ENCODE peak calls at places on chromosomes 5 and 9, in six cellular contexts. S is heart left ventricle; P is HFFc6; F is heart right ventricle; X is IMR-90; I is CD4-positive, alpha-beta T cell. T is an unnamed sample.

GRCh38 chr5:62214701-62215100 is 91.3 kb upstream of the KIF2A start:
- DNase-seq in S (no peak), P (no peak), F (no peak), X (no peak), I (no peak), T (no peak)

GRCh38 chr9:92141144-92142129 is 26.2 kb upstream of the SPTLC1 start:
- DNase-seq in S (no peak), P (no peak), F (no peak), X (no peak), I (no peak), T (no peak)

GRCh38 chr9:113940077-113940476 is 64.0 kb downstream of the ZNF618 start:
- DNase-seq in S (no peak), P (no peak), F (no peak), X (no peak), I (no peak), T (no peak)

GRCh38 chr5:35540002-35540401 is 77.7 kb upstream of the SPEF2 start:
- DNase-seq in S (no peak), P (no peak), F (no peak), X (no peak), I (no peak), T (no peak)

GRCh38 chr5:164191240-164191639 is 685.8 kb downstream of the MAT2B start:
- DNase-seq in S (peak), P (no peak), F (peak), X (peak), I (no peak), T (no peak)

GRCh38 chr9:106707291-106707690 is 155.7 kb upstream of the ZNF462 start:
- DNase-seq in S (no peak), P (no peak), F (no peak), X (no peak), I (no peak), T (no peak)

GRCh38 chr9:117290809-117291208 is 124.0 kb downstream of the ASTN2 start:
- DNase-seq in S (no peak), P (no peak), F (no peak), X (peak), I (no peak), T (no peak)

GRCh38 chr5:55429707-55430253 is 105.0 kb downstream of the PLPP1 start:
- DNase-seq in S (no peak), P (no peak), F (no peak), X (no peak), I (no peak), T (no peak)

GRCh38 chr5:84213861-84214260 is 170.8 kb downstream of the EDIL3 start:
- DNase-seq in S (no peak), P (no peak), F (no peak), X (no peak), I (no peak), T (no peak)

GRCh38 chr5:137753986-137754235 is 252 bp downstream of the HNRNPA0 start:
- DNase-seq in S (no peak), P (no peak), F (no peak), X (no peak), I (no peak), T (no peak)

GRCh38 chr5:137753227-137753985 is 757 bp downstream of the HNRNPA0 start:
- DNase-seq in S (peak), P (no peak), F (peak), X (no peak), I (no peak), T (peak)

GRCh38 chr5:137752873-137753226 is 1.3 kb downstream of the HNRNPA0 start:
- DNase-seq in S (peak), P (no peak), F (no peak), X (no peak), I (peak), T (peak)

GRCh38 chr5:137754236-137754960 is at the start of gene HNRNPA0:
- DNase-seq in S (peak), P (peak), F (peak), X (peak), I (peak), T (peak)

GRCh38 chr5:137754961-137755762 is 999 bp upstream of the HNRNPA0 start:
- DNase-seq in S (no peak), P (no peak), F (no peak), X (no peak), I (no peak), T (no peak)
- TF ChIP-seq CTCF in S (no peak), P (no peak), F (no peak), X (no peak), I (no peak), T (no peak)

GRCh38 chr9:4147476-4148214 is 152.2 kb downstream of the GLIS3 start:
- DNase-seq in S (no peak), P (no peak), F (no peak), X (no peak), I (no peak), T (no peak)

GRCh38 chr9:4155224-4156026 is 144.4 kb downstream of the GLIS3 start:
- DNase-seq in S (no peak), P (no peak), F (no peak), X (no peak), I (no peak), T (no peak)

GRCh38 chr9:4148215-4148561 is 151.7 kb downstream of the GLIS3 start:
- DNase-seq in S (no peak), P (no peak), F (no peak), X (no peak), I (no peak), T (no peak)

GRCh38 chr9:4152201-4152600 is 147.7 kb downstream of the GLIS3 start:
- DNase-seq in S (no peak), P (no peak), F (no peak), X (no peak), I (no peak), T (no peak)

GRCh38 chr9:4152876-4153275 is 147.0 kb downstream of the GLIS3 start:
- DNase-seq in S (no peak), P (no peak), F (no peak), X (no peak), I (no peak), T (no peak)
- TF ChIP-seq CTCF in S (no peak), P (no peak), F (no peak), X (no peak), I (no peak), T (no peak)

GRCh38 chr5:97543158-97543557 is 360.1 kb upstream of the RIOK2 start:
- DNase-seq in S (no peak), P (no peak), F (no peak), X (no peak), I (no peak), T (no peak)

GRCh38 chr5:97541864-97542263 is 358.8 kb upstream of the RIOK2 start:
- DNase-seq in S (no peak), P (no peak), F (no peak), X (no peak), I (no peak), T (no peak)

GRCh38 chr5:97544279-97545077 is 361.4 kb upstream of the RIOK2 start:
- DNase-seq in S (no peak), P (no peak), F (no peak), X (peak), I (no peak), T (no peak)

GRCh38 chr5:97545446-97545845 is 362.4 kb upstream of the RIOK2 start:
- DNase-seq in S (no peak), P (no peak), F (no peak), X (no peak), I (no peak), T (no peak)

DNA sequence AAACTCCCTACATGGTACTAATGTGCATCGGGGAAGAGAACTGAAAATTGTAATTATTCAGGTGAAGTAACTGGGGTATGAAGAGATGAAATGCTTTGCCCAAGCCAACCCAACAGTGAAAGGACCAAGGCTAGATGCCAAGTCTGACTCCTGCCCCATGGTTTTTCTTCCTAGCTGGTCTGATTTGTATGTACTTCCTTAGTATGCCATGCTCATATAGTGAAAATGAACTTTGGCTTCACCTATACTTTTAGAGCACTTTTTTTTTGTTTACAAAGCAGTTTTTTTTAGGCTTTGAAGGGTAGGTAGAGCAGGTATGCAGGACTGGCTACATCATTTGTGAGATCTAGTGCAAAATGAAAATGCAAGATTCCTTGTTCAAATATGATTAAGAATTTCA is 359.4 kb upstream of the RIOK2 start:
- DNase-seq in S (no peak), P (no peak), F (no peak), X (no peak), I (no peak), T (no peak)
- TF ChIP-seq CTCF in S (no peak), P (no peak), F (no peak), X (no peak), I (no peak), T (no peak)

DNA sequence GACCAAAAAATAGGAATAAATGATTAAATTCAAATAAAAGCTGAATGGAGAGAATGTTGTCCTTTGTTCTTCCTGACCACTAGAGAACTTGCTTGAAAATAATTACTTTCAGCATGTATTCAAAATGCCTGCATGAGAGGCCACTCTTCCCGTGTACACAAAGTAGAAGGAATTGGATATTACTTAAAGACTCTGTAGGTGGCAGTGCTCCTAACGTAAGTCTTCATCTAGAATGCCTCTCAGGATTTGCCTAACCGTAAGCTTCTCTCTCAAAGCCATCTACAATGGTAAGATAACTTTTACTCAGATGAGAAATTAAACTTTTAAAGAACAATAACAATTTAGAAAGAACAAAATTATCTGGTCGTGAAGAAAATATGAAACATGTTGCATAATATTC is 620.0 kb upstream of the CCNG1 start:
- DNase-seq in S (no peak), P (no peak), F (no peak), X (no peak), I (no peak), T (no peak)
- TF ChIP-seq CTCF in S (no peak), P (no peak), F (no peak), X (no peak), I (no peak), T (no peak)

T was measured in CD14-positive monocyte.